ENCODE peak calls at places on chromosomes 13 and 19, in six cellular contexts. L, D, T, K, H and U are unnamed samples.

GRCh38 chr19:1237027-1237659 is 662 bp downstream of the CBARP start:
- DNase-seq in L (no peak), D (no peak), T (no peak), K (no peak), H (no peak), U (no peak)

GRCh38 chr13:21326155-21327030 is 132.7 kb downstream of the ZDHHC20 start:
- DNase-seq in L (no peak), D (peak), T (no peak), K (peak), H (no peak), U (peak)

GRCh38 chr19:33905473-33905936 is 108.8 kb downstream of the KCTD15 start:
- DNase-seq in L (peak), D (peak), T (no peak), K (no peak), H (peak), U (no peak)

GRCh38 chr19:54928299-54928698 is 19.0 kb downstream of the NLRP7 start:
- DNase-seq in L (no peak), D (no peak), T (no peak), K (no peak), H (no peak), U (no peak)

GRCh38 chr19:589693-590395 is at the start of gene HCN2:
- DNase-seq in L (no peak), D (no peak), T (no peak), K (no peak), H (no peak), U (no peak)

GRCh38 chr13:46386996-46387851 is at the start of gene RUBCNL:
- DNase-seq in L (peak), D (peak), T (no peak), K (no peak), H (peak), U (no peak)

GRCh38 chr19:37928527-37929286 is 21.7 kb downstream of the SIPA1L3 start:
- DNase-seq in L (no peak), D (no peak), T (no peak), K (no peak), H (no peak), U (no peak)

GRCh38 chr19:39438270-39438934 is 2.7 kb upstream of the RPS16 start:
- DNase-seq in L (peak), D (peak), T (no peak), K (no peak), H (no peak), U (peak)

GRCh38 chr13:27607125-27607524 is 13.2 kb downstream of the LNX2 start:
- DNase-seq in L (peak), D (peak), T (no peak), K (peak), H (no peak), U (peak)

GRCh38 chr19:17236414-17236716 is 9.4 kb downstream of the NR2F6 start:
- DNase-seq in L (no peak), D (no peak), T (no peak), K (no peak), H (no peak), U (no peak)

GRCh38 chr19:16208064-16208759 is 10.5 kb downstream of the AP1M1 start:
- DNase-seq in L (no peak), D (no peak), T (no peak), K (no peak), H (no peak), U (no peak)

GRCh38 chr13:33152389-33152788 is 133.2 kb downstream of the STARD13 start:
- DNase-seq in L (no peak), D (no peak), T (no peak), K (no peak), H (no peak), U (no peak)

GRCh38 chr13:86601351-86601750 is 802.1 kb upstream of the SLITRK6 start:
- DNase-seq in L (peak), D (no peak), T (no peak), K (no peak), H (no peak), U (no peak)

GRCh38 chr19:12872941-12873890 is 8.0 kb downstream of the DNASE2 start:
- DNase-seq in L (peak), D (peak), T (peak), K (peak), H (no peak), U (peak)

GRCh38 chr19:53545271-53546065 is 7.5 kb downstream of the ZNF331 start:
- DNase-seq in L (peak), D (no peak), T (no peak), K (peak), H (no peak), U (no peak)

GRCh38 chr13:109146912-109147624 is 517.7 kb downstream of the MYO16 start:
- DNase-seq in L (peak), D (peak), T (no peak), K (peak), H (no peak), U (peak)

GRCh38 chr13:113935523-113935922 is 38.4 kb downstream of the C13orf46 start:
- DNase-seq in L (no peak), D (no peak), T (no peak), K (no peak), H (no peak), U (no peak)

GRCh38 chr13:101398191-101398590 is 18.1 kb downstream of the NALCN start:
- DNase-seq in L (peak), D (peak), T (no peak), K (no peak), H (no peak), U (peak)

GRCh38 chr13:110301606-110302131 is 5.3 kb downstream of the COL4A1 start:
- DNase-seq in L (no peak), D (no peak), T (no peak), K (peak), H (no peak), U (peak)

GRCh38 chr13:110304256-110304655 is 2.7 kb downstream of the COL4A1 start:
- DNase-seq in L (no peak), D (no peak), T (no peak), K (peak), H (no peak), U (peak)

GRCh38 chr13:110302154-110302553 is 4.8 kb downstream of the COL4A1 start:
- DNase-seq in L (no peak), D (no peak), T (no peak), K (no peak), H (no peak), U (no peak)

GRCh38 chr13:110303644-110304043 is 3.3 kb downstream of the COL4A1 start:
- DNase-seq in L (no peak), D (no peak), T (no peak), K (no peak), H (no peak), U (no peak)

GRCh38 chr13:110302986-110303385 is 4.0 kb downstream of the COL4A1 start:
- DNase-seq in L (no peak), D (no peak), T (no peak), K (no peak), H (no peak), U (no peak)
- H3K4me3 ChIP-seq in L (no peak), D (no peak), T (peak), K (peak), H (peak), U (no peak)

GRCh38 chr13:54449922-54450321 is 1421.3 kb downstream of the OLFM4 start:
- DNase-seq in L (peak), D (no peak), T (no peak), K (no peak), H (no peak), U (no peak)
- TF ChIP-seq CTCF in L (peak), D (no peak), T (no peak), K (no peak), H (no peak), U (no peak)

GRCh38 chr13:75363371-75363770 is 118.6 kb downstream of the TBC1D4 start:
- DNase-seq in L (no peak), D (no peak), T (no peak), K (no peak), H (no peak), U (no peak)

GRCh38 chr13:75364131-75364713 is 117.7 kb downstream of the TBC1D4 start:
- DNase-seq in L (peak), D (peak), T (no peak), K (no peak), H (no peak), U (no peak)

GRCh38 chr13:75368167-75368566 is 113.8 kb downstream of the TBC1D4 start:
- DNase-seq in L (peak), D (peak), T (peak), K (peak), H (no peak), U (peak)

GRCh38 chr13:75366380-75367280 is 115.3 kb downstream of the TBC1D4 start:
- DNase-seq in L (no peak), D (no peak), T (no peak), K (no peak), H (no peak), U (peak)

GRCh38 chr13:75365724-75366173 is 116.2 kb downstream of the TBC1D4 start:
- DNase-seq in L (peak), D (peak), T (no peak), K (no peak), H (no peak), U (peak)
- H3K4me3 ChIP-seq in L (peak), D (no peak), T (no peak), K (no peak), H (peak), U (peak)

DNA sequence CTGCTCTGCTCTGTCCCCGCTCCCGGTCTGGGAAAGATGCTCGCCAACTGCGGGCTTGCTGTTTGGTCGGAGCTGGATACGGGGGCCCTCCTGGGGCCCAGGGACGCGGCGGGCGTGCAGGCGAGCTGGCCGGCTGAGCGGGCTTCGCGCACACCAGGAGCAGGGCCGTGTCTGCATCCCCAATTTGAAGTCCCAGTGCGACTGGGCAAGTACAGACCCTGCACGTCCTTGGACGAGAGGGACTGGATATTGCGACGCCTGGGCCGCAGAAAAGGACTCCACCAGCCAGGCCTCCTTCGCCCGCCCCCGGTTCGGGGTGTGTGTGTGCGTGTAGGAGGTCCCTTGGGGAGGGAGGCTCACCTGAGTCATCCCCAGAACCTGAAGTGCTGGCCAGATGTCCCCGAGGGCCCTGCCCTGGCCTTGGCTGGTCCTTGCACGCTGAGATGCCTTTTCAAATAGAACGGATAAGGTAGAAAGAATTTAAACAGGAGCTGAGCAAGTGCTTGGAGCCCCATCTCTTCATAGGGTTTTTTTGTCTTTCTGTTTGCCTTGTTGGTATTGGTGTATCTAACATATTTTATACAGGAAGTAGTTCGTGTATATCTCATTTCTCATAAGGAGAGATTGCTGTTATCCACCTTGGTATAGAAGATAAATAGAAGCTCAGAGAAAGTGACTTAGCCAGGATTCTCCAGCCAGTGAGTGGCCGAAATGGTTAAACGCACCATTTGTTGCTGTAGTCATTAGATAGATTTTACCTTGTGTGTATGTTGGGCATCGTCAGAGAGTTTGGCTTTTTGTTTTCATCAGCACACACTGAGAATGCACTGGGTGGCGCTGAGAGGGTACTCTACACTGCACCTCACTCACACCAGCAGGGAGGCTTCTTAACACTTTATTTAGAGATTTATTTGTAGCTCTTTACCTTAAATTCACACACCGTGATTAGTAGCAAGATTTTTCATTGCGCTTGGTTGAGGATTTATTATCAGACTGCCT is 1.1 kb downstream of the NAXD start:
- DNase-seq in L (peak), D (peak), T (peak), K (peak), H (no peak), U (peak)
- TF ChIP-seq CTCF in L (peak), D (peak), T (no peak), K (peak), H (no peak), U (no peak)

DNA sequence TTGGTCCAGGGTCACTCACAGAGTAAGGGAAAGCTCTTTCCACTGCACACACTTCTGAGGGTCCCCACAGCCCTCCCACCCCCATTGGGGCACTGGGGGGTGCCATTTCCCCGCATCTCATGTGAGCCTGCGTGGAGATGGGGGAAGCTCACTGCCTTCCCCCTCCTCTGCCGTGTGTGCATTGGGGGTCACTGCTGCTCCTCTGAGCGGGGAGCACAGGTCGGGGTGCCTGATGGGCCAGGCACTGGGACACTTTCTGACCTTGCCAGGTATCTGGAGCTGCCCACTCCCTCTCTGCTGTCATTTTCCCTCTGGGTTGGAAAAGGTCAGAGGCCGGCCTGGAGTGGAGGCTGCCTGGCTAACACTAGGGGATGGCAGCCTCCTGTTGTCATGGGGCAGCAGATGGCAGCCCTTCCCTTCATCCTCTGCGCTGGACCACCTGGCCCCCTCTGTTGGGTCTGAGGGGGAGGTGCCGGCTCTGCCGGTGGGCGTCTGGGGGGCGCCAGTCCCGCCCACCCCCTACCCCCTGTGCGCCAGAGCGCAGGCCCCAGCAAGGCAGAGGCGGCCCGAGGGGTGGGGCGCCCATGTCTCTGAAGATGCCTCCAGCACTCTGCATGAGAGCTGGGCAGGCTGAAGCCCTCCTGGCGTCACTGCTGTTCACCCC is 9.1 kb downstream of the SSBP4 start:
- DNase-seq in L (no peak), D (no peak), T (no peak), K (no peak), H (no peak), U (no peak)
- H3K4me3 ChIP-seq in L (no peak), D (no peak), T (peak), K (no peak), H (peak), U (no peak)

GRCh38 chr19:58325623-58326022 is 1.2 kb upstream of the ZSCAN22 start:
- DNase-seq in L (peak), D (peak), T (no peak), K (no peak), H (no peak), U (no peak)
- TF ChIP-seq CTCF in L (no peak), D (no peak), T (no peak), K (no peak), H (no peak), U (no peak)

DNA sequence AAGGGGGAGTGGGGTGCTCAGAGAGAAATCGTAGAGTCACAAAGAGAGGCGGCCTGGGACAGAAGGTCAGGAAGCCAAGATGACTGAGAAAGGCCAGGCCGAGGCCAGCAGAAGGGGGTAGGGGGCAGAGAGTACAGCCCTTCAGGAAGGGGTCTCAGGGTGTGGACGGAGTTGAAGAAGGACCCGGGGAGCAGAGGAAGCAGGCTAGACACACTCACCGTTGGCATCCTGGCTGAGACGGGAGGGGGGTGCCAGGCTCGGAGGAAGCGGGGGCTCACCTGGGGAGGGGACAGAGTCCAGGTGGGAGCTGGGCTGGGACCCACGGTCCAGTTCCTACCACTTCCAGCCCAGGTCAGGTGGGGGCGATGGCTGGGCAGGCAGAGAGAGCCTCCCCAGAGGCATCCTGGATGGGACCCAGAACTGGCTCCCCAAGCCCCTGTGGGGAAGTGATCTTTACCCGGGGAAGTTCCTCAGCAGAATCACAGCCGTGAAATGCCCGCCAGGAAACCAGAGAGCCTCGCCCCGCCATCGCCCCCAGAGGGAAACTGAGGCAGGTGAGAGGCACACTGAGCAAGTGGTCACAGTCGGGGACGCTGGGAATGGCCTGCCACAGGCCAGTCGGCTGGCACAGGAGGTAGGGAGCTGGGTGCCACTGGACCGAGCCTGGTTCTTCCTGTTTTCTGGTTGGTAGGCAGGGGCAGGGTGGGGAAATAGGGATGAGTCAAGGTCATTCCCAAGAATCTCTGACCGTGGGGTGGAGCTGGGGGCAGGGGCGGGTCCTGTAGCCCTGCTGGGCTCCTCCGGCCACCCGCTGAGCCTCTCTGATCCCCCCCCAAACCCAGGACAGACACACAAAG is 1.3 kb downstream of the MATK start:
- DNase-seq in L (peak), D (no peak), T (no peak), K (no peak), H (no peak), U (no peak)
- H3K4me3 ChIP-seq in L (no peak), D (no peak), T (no peak), K (no peak), H (peak), U (no peak)

GRCh38 chr19:40594657-40595077 is 6.5 kb upstream of the LTBP4 start:
- DNase-seq in L (peak), D (peak), T (no peak), K (no peak), H (no peak), U (no peak)
- TF ChIP-seq CTCF in L (no peak), D (peak), T (no peak), K (no peak), H (no peak), U (no peak)

GRCh38 chr19:8831832-8832131 is 322 bp downstream of the ZNF558 start:
- DNase-seq in L (no peak), D (no peak), T (no peak), K (no peak), H (no peak), U (no peak)

GRCh38 chr19:8832132-8833021 is at the start of the genes MBD3L1 and ZNF558:
- DNase-seq in L (peak), D (peak), T (peak), K (peak), H (peak), U (peak)

GRCh38 chr19:8835446-8835845 is 3.3 kb downstream of the MBD3L1 start:
- DNase-seq in L (no peak), D (no peak), T (no peak), K (no peak), H (no peak), U (no peak)

GRCh38 chr19:8827277-8827676 is 4.8 kb downstream of the ZNF558 start:
- DNase-seq in L (no peak), D (no peak), T (no peak), K (no peak), H (no peak), U (no peak)

GRCh38 chr19:8831373-8831772 is 731 bp downstream of the ZNF558 start:
- DNase-seq in L (no peak), D (no peak), T (no peak), K (no peak), H (no peak), U (no peak)
- H3K4me3 ChIP-seq in L (peak), D (peak), T (peak), K (peak), H (peak), U (peak)

DNA sequence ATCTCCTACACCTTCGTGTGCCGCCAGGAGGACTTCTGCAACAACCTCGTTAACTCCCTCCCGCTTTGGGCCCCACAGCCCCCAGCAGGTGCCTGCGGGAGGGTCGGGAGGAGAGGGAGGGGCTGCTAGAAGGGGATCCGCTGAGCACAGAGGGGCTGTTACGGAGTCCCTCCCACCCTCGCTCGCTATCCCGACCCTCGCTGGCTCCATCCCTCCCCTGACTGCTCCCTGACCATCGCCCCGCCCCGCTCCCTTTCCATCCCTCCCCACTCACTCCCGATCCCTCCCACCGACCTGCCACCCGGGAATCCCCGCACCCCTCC is 780 bp downstream of the CD177 start:
- DNase-seq in L (no peak), D (no peak), T (no peak), K (no peak), H (no peak), U (no peak)
- TF ChIP-seq CTCF in L (no peak), D (no peak), T (no peak), K (no peak), H (no peak), U (no peak)